ENCODE peak calls at places on chromosomes 12 and 14, in five cellular contexts. O, T, L, Y and D are unnamed samples.

GRCh38 chr14:20768593-20768892 is 339 bp downstream of the EDDM3B start:
- DNase-seq in O (no peak), T (no peak), L (no peak), Y (no peak), D (no peak)

GRCh38 chr12:104957388-104958008 is 592 bp downstream of the SLC41A2 start:
- DNase-seq in O (peak; percentile 40), T (peak; percentile 26), L (peak; percentile 30), Y (no peak), D (peak; percentile 17)

GRCh38 chr12:88393017-88393767 is 187.1 kb downstream of the KITLG start:
- DNase-seq in O (peak; percentile 25), T (no peak), L (no peak), Y (peak; percentile 69), D (no peak)

GRCh38 chr14:99125616-99126431 is 146.2 kb downstream of the BCL11B start:
- DNase-seq in O (no peak), T (no peak), L (no peak), Y (no peak), D (no peak)

GRCh38 chr12:65891219-65891618 is 66.9 kb downstream of the HMGA2 start:
- DNase-seq in O (no peak), T (no peak), L (no peak), Y (peak; percentile 65), D (no peak)

GRCh38 chr14:22887990-22888378 is 5.0 kb downstream of the REM2 start:
- DNase-seq in O (no peak), T (no peak), L (peak; percentile 58), Y (no peak), D (peak; percentile 41)

GRCh38 chr12:51188359-51189051 is 15.6 kb upstream of the TFCP2 start:
- DNase-seq in O (no peak), T (no peak), L (peak; percentile 11), Y (no peak), D (peak; percentile 54)

GRCh38 chr12:51819851-51820720 is 28.4 kb downstream of the FIGNL2 start:
- DNase-seq in O (no peak), T (peak; percentile 55), L (peak; percentile 15), Y (no peak), D (no peak)

GRCh38 chr12:45260481-45260824 is 44.6 kb downstream of the ANO6 start:
- DNase-seq in O (no peak), T (no peak), L (no peak), Y (no peak), D (no peak)

GRCh38 chr14:49971156-49972141 is 78.6 kb downstream of the ARF6 start:
- DNase-seq in O (no peak), T (no peak), L (peak; percentile 80), Y (peak; percentile 31), D (no peak)

GRCh38 chr12:90055071-90055470 is 346.4 kb upstream of the ATP2B1 start:
- DNase-seq in O (no peak), T (no peak), L (no peak), Y (no peak), D (no peak)

GRCh38 chr12:92570056-92570753 is 132.6 kb upstream of the PLEKHG7 start:
- DNase-seq in O (peak; percentile 43), T (peak; percentile 19), L (peak; percentile 67), Y (peak; percentile 70), D (no peak)

GRCh38 chr14:92603309-92604257 is 90.0 kb downstream of the RIN3 start:
- DNase-seq in O (no peak), T (peak; percentile 64), L (no peak), Y (peak; percentile 43), D (no peak)

GRCh38 chr12:70609739-70610491 is 27.3 kb downstream of the PTPRB start:
- DNase-seq in O (peak; percentile 39), T (no peak), L (no peak), Y (peak; percentile 32), D (no peak)

GRCh38 chr12:19778111-19778688 is 338.9 kb downstream of the AEBP2 start:
- DNase-seq in O (no peak), T (no peak), L (no peak), Y (peak; percentile 26), D (no peak)

GRCh38 chr12:96354844-96355534 is 45.2 kb downstream of the CDK17 start:
- DNase-seq in O (no peak), T (no peak), L (no peak), Y (no peak), D (no peak)

GRCh38 chr14:36683083-36683724 is 21.5 kb downstream of the PAX9 start:
- DNase-seq in O (no peak), T (no peak), L (no peak), Y (no peak), D (no peak)